ENCODE peak calls at places on chromosomes 7 and 10, in nine cellular contexts. B, U, P, C, O, N, T, M and J are unnamed samples.

GRCh38 chr7:91565499-91566331 is 301.5 kb downstream of the FZD1 start:
- DNase-seq in B (no peak), U (no peak), P (no peak), C (peak; percentile 95), O (no peak), N (peak; percentile 15), T (peak; percentile 89), M (peak; percentile 41), J (peak; percentile 56)

GRCh38 chr7:108004220-108005142 is 1.5 kb upstream of the LAMB1 start:
- DNase-seq in B (no peak), U (no peak), P (no peak), C (peak; percentile 88), O (no peak), N (no peak), T (no peak), M (peak; percentile 35), J (no peak)

GRCh38 chr10:36362257-36362656 is 720.2 kb upstream of the FZD8 start:
- DNase-seq in B (no peak), U (no peak), P (no peak), C (peak; percentile 6), O (no peak), N (no peak), T (no peak), M (no peak), J (no peak)

GRCh38 chr7:25805027-25805687 is 346.8 kb upstream of the NFE2L3 start:
- DNase-seq in B (no peak), U (no peak), P (no peak), C (no peak), O (no peak), N (no peak), T (peak; percentile 29), M (no peak), J (no peak)

GRCh38 chr7:104450861-104451260 is 122.5 kb downstream of the LHFPL3 start:
- DNase-seq in B (no peak), U (no peak), P (no peak), C (no peak), O (no peak), N (no peak), T (no peak), M (no peak), J (no peak)

GRCh38 chr10:132588301-132589013 is 50.9 kb downstream of the INPP5A start:
- DNase-seq in B (peak; percentile 74), U (peak; percentile 77), P (peak; percentile 65), C (no peak), O (no peak), N (no peak), T (no peak), M (no peak), J (no peak)

GRCh38 chr10:69573056-69573806 is at the start of gene NEUROG3:
- DNase-seq in B (no peak), U (peak; percentile 61), P (no peak), C (no peak), O (no peak), N (no peak), T (no peak), M (no peak), J (no peak)

GRCh38 chr7:105857009-105857952 is 19.1 kb downstream of the ATXN7L1 start:
- DNase-seq in B (no peak), U (no peak), P (no peak), C (peak; percentile 12), O (no peak), N (no peak), T (no peak), M (no peak), J (no peak)

GRCh38 chr10:33238643-33239042 is 95.8 kb downstream of the NRP1 start:
- DNase-seq in B (no peak), U (no peak), P (no peak), C (no peak), O (no peak), N (no peak), T (no peak), M (no peak), J (no peak)

GRCh38 chr7:154928136-154929005 is 74.6 kb downstream of the PAXIP1 start:
- DNase-seq in B (no peak), U (no peak), P (no peak), C (peak; percentile 95), O (peak; percentile 11), N (peak; percentile 40), T (peak; percentile 69), M (peak; percentile 25), J (no peak)

GRCh38 chr7:32587431-32587948 is 92.2 kb downstream of the AVL9 start:
- DNase-seq in B (no peak), U (peak; percentile 36), P (no peak), C (peak; percentile 76), O (no peak), N (peak; percentile 36), T (no peak), M (no peak), J (no peak)

DNA sequence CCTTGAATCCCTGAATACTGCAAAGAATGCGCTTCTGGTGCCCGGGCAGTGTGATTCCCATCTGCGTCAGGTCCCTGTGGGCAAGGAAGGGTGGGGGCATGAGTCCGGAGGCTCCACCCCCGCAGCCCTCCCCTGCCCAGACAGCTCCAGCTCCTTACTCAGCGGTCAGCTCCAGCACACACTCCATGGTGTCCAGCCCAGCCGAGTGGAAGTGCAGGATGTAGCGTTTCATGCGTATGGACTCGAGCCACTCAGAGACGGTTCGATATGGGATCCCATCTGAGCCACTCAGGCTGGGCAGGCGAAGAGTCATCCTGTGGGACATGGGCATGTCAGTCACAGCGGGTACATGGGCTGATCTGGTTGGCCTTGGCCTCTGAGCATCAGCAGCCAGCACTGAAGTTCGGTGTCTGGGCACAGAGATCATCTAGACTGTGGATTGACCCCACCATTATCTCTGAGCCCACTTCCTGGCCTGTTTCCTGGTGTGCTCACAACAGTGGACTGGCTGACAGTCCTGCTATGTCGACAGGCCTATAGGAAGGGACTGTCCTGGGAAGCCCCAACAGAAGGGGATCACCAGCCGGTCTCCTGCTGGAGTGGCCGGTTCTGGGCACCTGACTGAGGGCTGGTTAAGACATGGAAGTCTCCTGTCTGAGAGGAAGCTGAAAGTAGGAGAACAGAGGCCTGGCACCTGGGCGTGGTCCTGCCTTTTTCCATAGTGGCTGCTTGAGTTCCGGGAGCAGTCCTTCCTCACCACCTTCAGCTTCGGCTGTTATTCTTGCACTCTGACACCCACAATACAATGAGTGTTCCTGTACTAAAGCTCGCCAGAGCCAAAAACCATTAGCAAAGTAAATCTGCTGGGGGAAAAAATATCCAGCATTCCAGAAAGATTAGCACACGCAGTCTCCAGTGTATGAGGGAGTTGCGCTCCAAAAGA is 10.6 kb downstream of the ZYX start:
- DNase-seq in B (no peak), U (peak; percentile 77), P (peak; percentile 71), C (no peak), O (no peak), N (peak; percentile 68), T (no peak), M (peak; percentile 55), J (peak; percentile 59)
- H3K36me3 ChIP-seq in B (no peaks in the 10 kb centered on the region), U (peaks cover 19% of the 10 kb centered on the region), P (peaks cover 51% of the 10 kb centered on the region), C (peaks cover 11% of the 10 kb centered on the region), O (peaks cover 33% of the 10 kb centered on the region), N (no peaks in the 10 kb centered on the region), T (peaks cover 12% of the 10 kb centered on the region), M (peaks cover 12% of the 10 kb centered on the region), J (no peaks in the 10 kb centered on the region)

GRCh38 chr7:98282727-98283126 is 1.2 kb downstream of the BRI3 start:
- DNase-seq in B (no peak), U (no peak), P (no peak), C (no peak), O (no peak), N (no peak), T (no peak), M (no peak), J (no peak)

GRCh38 chr7:98285132-98286092 is 3.9 kb downstream of the BRI3 start:
- DNase-seq in B (no peak), U (no peak), P (no peak), C (no peak), O (no peak), N (no peak), T (no peak), M (no peak), J (no peak)

GRCh38 chr7:98283127-98283886 is 1.8 kb downstream of the BRI3 start:
- DNase-seq in B (peak; percentile 87), U (peak; percentile 50), P (peak; percentile 39), C (no peak), O (no peak), N (no peak), T (no peak), M (peak; percentile 61), J (no peak)

GRCh38 chr7:98284335-98285036 is 3.0 kb downstream of the BRI3 start:
- DNase-seq in B (peak; percentile 92), U (peak; percentile 92), P (peak; percentile 82), C (peak; percentile 51), O (no peak), N (peak; percentile 42), T (peak; percentile 77), M (peak; percentile 57), J (peak; percentile 82)

DNA sequence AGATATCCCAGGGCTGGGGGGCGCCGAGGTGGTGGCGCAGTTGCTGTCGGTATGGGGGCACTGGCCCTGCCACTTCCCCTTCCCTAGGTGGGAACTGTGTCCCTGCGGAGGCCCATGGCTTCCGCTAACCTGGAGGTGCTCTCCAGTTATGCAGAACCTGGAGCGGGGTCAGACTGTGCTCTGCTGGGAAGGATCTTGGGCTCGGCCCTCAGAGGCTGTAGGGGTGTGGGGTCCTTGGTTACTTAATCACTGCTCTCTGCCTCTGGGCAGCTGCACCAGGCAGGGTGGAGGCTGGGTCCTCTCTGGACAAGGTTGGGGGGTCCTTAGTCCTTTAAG is 2.4 kb downstream of the BRI3 start:
- DNase-seq in B (no peak), U (no peak), P (no peak), C (no peak), O (no peak), N (no peak), T (no peak), M (no peak), J (no peak)
- H3K4me1 ChIP-seq in B (peaks cover 68% of the 10 kb centered on the region), U (peaks cover 38% of the 10 kb centered on the region), P (peaks cover 81% of the 10 kb centered on the region), C (peaks cover 81% of the 10 kb centered on the region), O (peaks cover 39% of the 10 kb centered on the region), N (peaks cover 38% of the 10 kb centered on the region), T (peaks cover 39% of the 10 kb centered on the region), M (peaks cover 72% of the 10 kb centered on the region), J (peaks cover 41% of the 10 kb centered on the region)

DNA sequence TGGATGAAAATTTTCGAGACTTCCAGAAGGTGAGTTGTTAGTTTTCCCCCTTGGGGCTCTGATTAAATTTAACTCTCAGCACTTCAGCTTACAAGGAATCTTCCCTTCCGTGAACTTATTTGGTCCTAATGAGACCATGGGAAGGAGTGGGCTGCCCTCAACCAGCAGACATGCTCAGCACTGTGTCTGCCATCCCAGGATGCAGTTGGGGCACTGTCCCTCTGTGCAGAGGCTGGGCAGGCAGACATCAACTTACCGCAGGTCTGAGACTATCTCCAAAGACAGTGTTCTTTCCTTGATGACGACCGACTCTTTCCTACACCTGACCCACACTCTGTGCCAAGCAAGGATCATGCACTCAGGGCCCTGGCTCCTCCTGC is 36.7 kb downstream of the VOPP1 start:
- DNase-seq in B (no peak), U (no peak), P (no peak), C (no peak), O (no peak), N (no peak), T (no peak), M (no peak), J (no peak)
- H3K4me3 ChIP-seq in B (no peak overlapping the region), U (no peak overlapping the region), P (no peak overlapping the region), C (no peak overlapping the region), O (no peak overlapping the region), N (no peak overlapping the region), T (no peak overlapping the region), M (no peak overlapping the region), J (no peak overlapping the region)

DNA sequence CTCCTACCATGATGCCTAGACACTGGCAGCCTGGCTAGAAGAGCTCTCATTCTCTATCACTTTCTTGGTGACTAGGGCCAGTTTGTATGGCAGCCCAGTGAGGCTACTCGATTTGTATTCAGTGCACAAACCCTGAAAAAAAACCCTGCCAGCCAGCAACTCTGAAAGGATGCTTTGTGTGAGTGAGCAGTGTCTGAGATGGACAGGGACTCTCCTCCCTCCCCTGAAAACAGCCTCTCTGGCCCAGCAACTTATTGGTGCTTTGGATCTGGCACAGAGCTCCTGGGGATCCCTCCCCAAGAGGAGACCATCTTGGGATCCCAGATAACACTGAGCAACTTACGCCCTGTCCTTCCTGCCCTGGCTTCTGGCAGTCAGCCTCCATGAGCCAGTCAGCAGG is 10.8 kb upstream of the LRRC4 start:
- DNase-seq in B (no peak), U (no peak), P (no peak), C (no peak), O (no peak), N (no peak), T (no peak), M (no peak), J (no peak)
- H3K36me3 ChIP-seq in B (no peaks in the 10 kb centered on the region), U (no peaks in the 10 kb centered on the region), P (no peaks in the 10 kb centered on the region), C (peaks cover 12% of the 10 kb centered on the region), O (no peaks in the 10 kb centered on the region), N (no peaks in the 10 kb centered on the region), T (no peaks in the 10 kb centered on the region), M (no peaks in the 10 kb centered on the region), J (no peaks in the 10 kb centered on the region)